ENCODE peak calls at places on chromosomes 6 and 20, in nine cellular contexts. One of them, this sample, is unnamed.

GRCh38 chr6:45422541-45423110 is 44.9 kb upstream of the SUPT3H start:
- DNase-seq in tibial nerve: no peak
- DNase-seq in IMR-90: peak; percentile 55
- DNase-seq in endothelial cell of umbilical vein: peak; percentile 14
- DNase-seq in breast epithelium: no peak
- DNase-seq in thyroid gland: peak; percentile 32
- DNase-seq in body of pancreas: peak; percentile 31
- DNase-seq in Peyer's patch: peak; percentile 66
- DNase-seq in ovary: peak; percentile 62
- DNase-seq in this sample: peak; percentile 47

GRCh38 chr20:32626859-32627636 is 41.9 kb upstream of the NOL4L start:
- DNase-seq in breast epithelium: no peak
- DNase-seq in endothelial cell of umbilical vein: no peak
- DNase-seq in IMR-90: no peak
- DNase-seq in body of pancreas: no peak
- DNase-seq in Peyer's patch: peak; percentile 29
- DNase-seq in thyroid gland: peak; percentile 10
- DNase-seq in ovary: no peak
- DNase-seq in tibial nerve: no peak
- DNase-seq in this sample: peak; percentile 24

GRCh38 chr6:111612379-111612778 is 6.7 kb upstream of the TRAF3IP2 start:
- DNase-seq in body of pancreas: no peak
- DNase-seq in IMR-90: no peak
- DNase-seq in tibial nerve: no peak
- DNase-seq in endothelial cell of umbilical vein: no peak
- DNase-seq in thyroid gland: no peak
- DNase-seq in ovary: no peak
- DNase-seq in Peyer's patch: no peak
- DNase-seq in breast epithelium: no peak
- DNase-seq in this sample: no peak

GRCh38 chr6:40373267-40373666 is 213.9 kb downstream of the LRFN2 start:
- DNase-seq in body of pancreas: no peak
- DNase-seq in ovary: no peak
- DNase-seq in endothelial cell of umbilical vein: no peak
- DNase-seq in tibial nerve: no peak
- DNase-seq in thyroid gland: no peak
- DNase-seq in breast epithelium: no peak
- DNase-seq in IMR-90: no peak
- DNase-seq in Peyer's patch: no peak
- DNase-seq in this sample: no peak

GRCh38 chr6:107124934-107125348 is 9.6 kb upstream of the BEND3 start:
- DNase-seq in IMR-90: no peak
- DNase-seq in body of pancreas: no peak
- DNase-seq in tibial nerve: no peak
- DNase-seq in ovary: no peak
- DNase-seq in breast epithelium: no peak
- DNase-seq in endothelial cell of umbilical vein: no peak
- DNase-seq in thyroid gland: no peak
- DNase-seq in Peyer's patch: no peak
- DNase-seq in this sample: peak; percentile 11

GRCh38 chr20:53899351-53900167 is 170.8 kb downstream of the BCAS1 start:
- DNase-seq in Peyer's patch: peak; percentile 82
- DNase-seq in ovary: no peak
- DNase-seq in endothelial cell of umbilical vein: peak; percentile 47
- DNase-seq in thyroid gland: no peak
- DNase-seq in breast epithelium: no peak
- DNase-seq in tibial nerve: no peak
- DNase-seq in body of pancreas: peak; percentile 55
- DNase-seq in IMR-90: peak; percentile 87
- DNase-seq in this sample: peak; percentile 68

GRCh38 chr20:44997171-44997570 is 30.9 kb downstream of the STK4 start:
- DNase-seq in breast epithelium: no peak
- DNase-seq in body of pancreas: no peak
- DNase-seq in ovary: no peak
- DNase-seq in thyroid gland: no peak
- DNase-seq in Peyer's patch: no peak
- DNase-seq in endothelial cell of umbilical vein: no peak
- DNase-seq in IMR-90: no peak
- DNase-seq in tibial nerve: no peak
- DNase-seq in this sample: no peak

GRCh38 chr6:11009353-11009752 is 34.8 kb downstream of the ELOVL2 start:
- DNase-seq in breast epithelium: no peak
- DNase-seq in ovary: no peak
- DNase-seq in body of pancreas: no peak
- DNase-seq in IMR-90: peak; percentile 61
- DNase-seq in tibial nerve: no peak
- DNase-seq in Peyer's patch: no peak
- DNase-seq in endothelial cell of umbilical vein: no peak
- DNase-seq in thyroid gland: no peak
- DNase-seq in this sample: no peak

GRCh38 chr6:33277663-33278391 is 904 bp downstream of the B3GALT4 start:
- DNase-seq in IMR-90: no peak
- DNase-seq in breast epithelium: no peak
- DNase-seq in endothelial cell of umbilical vein: no peak
- DNase-seq in thyroid gland: no peak
- DNase-seq in Peyer's patch: peak; percentile 79
- DNase-seq in ovary: no peak
- DNase-seq in body of pancreas: no peak
- DNase-seq in tibial nerve: no peak
- DNase-seq in this sample: peak; percentile 37

GRCh38 chr6:33278392-33278741 is 1.4 kb downstream of the B3GALT4 start:
- DNase-seq in breast epithelium: no peak
- DNase-seq in tibial nerve: no peak
- DNase-seq in thyroid gland: no peak
- DNase-seq in Peyer's patch: no peak
- DNase-seq in endothelial cell of umbilical vein: no peak
- DNase-seq in IMR-90: no peak
- DNase-seq in ovary: no peak
- DNase-seq in body of pancreas: no peak
- DNase-seq in this sample: no peak

GRCh38 chr6:33276581-33276863 is 401 bp upstream of the B3GALT4 start:
- DNase-seq in body of pancreas: no peak
- DNase-seq in thyroid gland: no peak
- DNase-seq in endothelial cell of umbilical vein: no peak
- DNase-seq in Peyer's patch: no peak
- DNase-seq in IMR-90: no peak
- DNase-seq in breast epithelium: no peak
- DNase-seq in ovary: no peak
- DNase-seq in tibial nerve: no peak
- DNase-seq in this sample: no peak

GRCh38 chr6:33278810-33279209 is 1.9 kb downstream of the B3GALT4 start:
- DNase-seq in Peyer's patch: no peak
- DNase-seq in IMR-90: no peak
- DNase-seq in endothelial cell of umbilical vein: no peak
- DNase-seq in breast epithelium: no peak
- DNase-seq in body of pancreas: no peak
- DNase-seq in ovary: no peak
- DNase-seq in tibial nerve: no peak
- DNase-seq in thyroid gland: no peak
- DNase-seq in this sample: no peak

GRCh38 chr6:33276864-33277662 is at the start of gene B3GALT4:
- DNase-seq in IMR-90: peak; percentile 68
- DNase-seq in endothelial cell of umbilical vein: peak; percentile 67
- DNase-seq in body of pancreas: peak; percentile 73
- DNase-seq in breast epithelium: peak; percentile 60
- DNase-seq in Peyer's patch: peak; percentile 87
- DNase-seq in tibial nerve: peak; percentile 48
- DNase-seq in ovary: peak; percentile 82
- DNase-seq in thyroid gland: peak; percentile 73
- DNase-seq in this sample: peak; percentile 93
- TF ChIP-seq POLR2A in IMR-90: peak; percentile 50
- TF ChIP-seq POLR2A in endothelial cell of umbilical vein: peak; percentile 96
- TF ChIP-seq POLR2A in body of pancreas: peak; percentile 65
- TF ChIP-seq POLR2A in breast epithelium: no peak
- TF ChIP-seq POLR2A in Peyer's patch: peak; percentile 88
- TF ChIP-seq POLR2A in tibial nerve: no peak
- TF ChIP-seq POLR2A in ovary: no peak
- TF ChIP-seq POLR2A in thyroid gland: no peak
- TF ChIP-seq POLR2A in this sample: peak; percentile 81

GRCh38 chr6:90183587-90184333 is 112.9 kb downstream of the BACH2 start:
- DNase-seq in ovary: no peak
- DNase-seq in tibial nerve: no peak
- DNase-seq in thyroid gland: no peak
- DNase-seq in body of pancreas: peak; percentile 10
- DNase-seq in breast epithelium: no peak
- DNase-seq in endothelial cell of umbilical vein: no peak
- DNase-seq in IMR-90: no peak
- DNase-seq in Peyer's patch: no peak
- DNase-seq in this sample: no peak

GRCh38 chr6:90187437-90188049 is 109.1 kb downstream of the BACH2 start:
- DNase-seq in thyroid gland: no peak
- DNase-seq in breast epithelium: no peak
- DNase-seq in tibial nerve: no peak
- DNase-seq in endothelial cell of umbilical vein: no peak
- DNase-seq in body of pancreas: no peak
- DNase-seq in ovary: no peak
- DNase-seq in IMR-90: no peak
- DNase-seq in Peyer's patch: no peak
- DNase-seq in this sample: no peak

GRCh38 chr6:90190181-90190580 is 106.5 kb downstream of the BACH2 start:
- DNase-seq in IMR-90: no peak
- DNase-seq in Peyer's patch: no peak
- DNase-seq in breast epithelium: no peak
- DNase-seq in ovary: no peak
- DNase-seq in tibial nerve: no peak
- DNase-seq in endothelial cell of umbilical vein: no peak
- DNase-seq in body of pancreas: no peak
- DNase-seq in thyroid gland: no peak
- DNase-seq in this sample: no peak

GRCh38 chr6:90184334-90185298 is 112.0 kb downstream of the BACH2 start:
- DNase-seq in tibial nerve: no peak
- DNase-seq in thyroid gland: peak; percentile 50
- DNase-seq in breast epithelium: no peak
- DNase-seq in ovary: no peak
- DNase-seq in body of pancreas: peak; percentile 46
- DNase-seq in endothelial cell of umbilical vein: peak; percentile 92
- DNase-seq in IMR-90: peak; percentile 73
- DNase-seq in Peyer's patch: no peak
- DNase-seq in this sample: no peak

DNA sequence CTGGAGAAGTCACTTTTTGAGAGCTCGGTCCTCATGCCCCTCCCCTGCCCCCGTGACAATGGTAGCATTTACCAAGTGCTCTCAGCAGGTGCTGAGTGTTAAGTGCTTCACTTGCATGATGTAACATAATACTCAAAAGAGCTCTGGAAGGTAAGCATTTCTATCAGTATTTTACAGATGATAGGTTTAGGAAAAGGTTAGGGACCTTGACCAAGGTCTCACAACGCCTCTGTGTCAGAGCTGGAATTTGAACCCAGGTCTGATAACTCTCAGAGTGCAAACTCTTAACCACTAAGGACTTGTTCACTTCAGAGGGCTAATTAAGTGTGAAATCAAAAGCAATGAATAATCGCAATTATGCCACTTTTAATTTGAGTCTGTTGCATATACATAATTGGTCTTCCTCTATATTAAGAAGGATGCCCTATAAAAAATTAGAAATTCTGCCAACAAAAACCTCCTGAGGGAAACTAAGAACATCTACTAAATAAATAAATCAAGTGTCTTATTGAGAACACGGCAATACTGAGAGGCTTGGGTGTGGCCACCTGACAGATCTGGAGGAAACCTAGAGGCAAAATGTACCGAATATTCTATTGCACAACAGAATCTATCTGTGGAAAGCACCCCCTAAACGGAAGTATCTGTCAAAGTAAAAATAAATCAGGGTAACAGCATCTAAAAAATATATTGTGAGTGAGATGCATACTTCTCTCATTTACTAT is 109.8 kb downstream of the BACH2 start:
- DNase-seq in body of pancreas: no peak
- DNase-seq in breast epithelium: no peak
- DNase-seq in endothelial cell of umbilical vein: no peak
- DNase-seq in Peyer's patch: no peak
- DNase-seq in tibial nerve: no peak
- DNase-seq in ovary: no peak
- DNase-seq in IMR-90: no peak
- DNase-seq in thyroid gland: no peak
- DNase-seq in this sample: no peak
- TF ChIP-seq POLR2A in body of pancreas: no peak
- TF ChIP-seq POLR2A in breast epithelium: no peak
- TF ChIP-seq POLR2A in endothelial cell of umbilical vein: no peak
- TF ChIP-seq POLR2A in Peyer's patch: no peak
- TF ChIP-seq POLR2A in tibial nerve: no peak
- TF ChIP-seq POLR2A in ovary: no peak
- TF ChIP-seq POLR2A in IMR-90: no peak
- TF ChIP-seq POLR2A in thyroid gland: no peak
- TF ChIP-seq POLR2A in this sample: no peak

DNA sequence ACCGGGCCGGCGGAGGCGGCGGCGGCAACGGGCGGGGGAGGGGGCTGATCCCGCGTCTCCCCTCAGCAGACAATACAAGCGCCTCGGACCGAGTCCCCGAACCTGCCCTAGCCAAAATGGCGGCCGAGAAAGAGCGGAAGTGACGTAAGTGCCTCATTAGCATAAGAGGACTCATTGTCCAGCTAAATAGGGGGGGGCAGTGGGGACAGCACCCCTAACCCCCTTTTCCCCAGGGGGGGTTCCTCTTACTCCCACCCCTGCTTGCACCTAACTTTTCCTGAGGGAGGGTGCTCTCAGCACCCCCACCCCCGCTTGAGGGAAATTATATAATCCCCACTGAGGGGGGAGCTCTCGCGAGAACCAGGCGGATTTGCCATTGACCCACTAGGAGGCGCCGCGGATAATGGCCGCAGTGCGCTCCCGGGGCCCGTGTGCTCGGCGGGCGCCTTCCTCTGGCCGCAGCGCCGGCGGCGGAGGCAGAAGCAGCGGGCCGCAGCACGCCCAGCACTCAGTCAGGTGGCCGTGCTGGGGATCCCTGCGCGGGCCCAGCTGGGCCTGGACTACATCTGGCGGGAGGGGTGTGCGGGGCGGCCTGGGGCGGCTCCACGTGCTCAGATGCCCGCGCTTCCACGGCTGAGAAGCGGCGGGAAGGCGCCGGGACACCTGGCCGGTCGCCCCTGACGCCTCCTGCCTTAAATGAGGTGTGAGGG is at the start of gene ADNP:
- DNase-seq in endothelial cell of umbilical vein: peak; percentile 95
- DNase-seq in ovary: peak; percentile 95
- DNase-seq in tibial nerve: peak; percentile 86
- DNase-seq in Peyer's patch: peak; percentile 90
- DNase-seq in thyroid gland: peak; percentile 90
- DNase-seq in body of pancreas: peak; percentile 93
- DNase-seq in breast epithelium: peak; percentile 90
- DNase-seq in IMR-90: peak; percentile 86
- DNase-seq in this sample: peak; percentile 92
- TF ChIP-seq POLR2A in endothelial cell of umbilical vein: peak; percentile 72
- TF ChIP-seq POLR2A in ovary: peak; percentile 52
- TF ChIP-seq POLR2A in tibial nerve: peak; percentile 48
- TF ChIP-seq POLR2A in Peyer's patch: peak; percentile 75
- TF ChIP-seq POLR2A in thyroid gland: no peak
- TF ChIP-seq POLR2A in body of pancreas: peak; percentile 91
- TF ChIP-seq POLR2A in breast epithelium: no peak
- TF ChIP-seq POLR2A in IMR-90: peak; percentile 83
- TF ChIP-seq POLR2A in this sample: peak; percentile 86

DNA sequence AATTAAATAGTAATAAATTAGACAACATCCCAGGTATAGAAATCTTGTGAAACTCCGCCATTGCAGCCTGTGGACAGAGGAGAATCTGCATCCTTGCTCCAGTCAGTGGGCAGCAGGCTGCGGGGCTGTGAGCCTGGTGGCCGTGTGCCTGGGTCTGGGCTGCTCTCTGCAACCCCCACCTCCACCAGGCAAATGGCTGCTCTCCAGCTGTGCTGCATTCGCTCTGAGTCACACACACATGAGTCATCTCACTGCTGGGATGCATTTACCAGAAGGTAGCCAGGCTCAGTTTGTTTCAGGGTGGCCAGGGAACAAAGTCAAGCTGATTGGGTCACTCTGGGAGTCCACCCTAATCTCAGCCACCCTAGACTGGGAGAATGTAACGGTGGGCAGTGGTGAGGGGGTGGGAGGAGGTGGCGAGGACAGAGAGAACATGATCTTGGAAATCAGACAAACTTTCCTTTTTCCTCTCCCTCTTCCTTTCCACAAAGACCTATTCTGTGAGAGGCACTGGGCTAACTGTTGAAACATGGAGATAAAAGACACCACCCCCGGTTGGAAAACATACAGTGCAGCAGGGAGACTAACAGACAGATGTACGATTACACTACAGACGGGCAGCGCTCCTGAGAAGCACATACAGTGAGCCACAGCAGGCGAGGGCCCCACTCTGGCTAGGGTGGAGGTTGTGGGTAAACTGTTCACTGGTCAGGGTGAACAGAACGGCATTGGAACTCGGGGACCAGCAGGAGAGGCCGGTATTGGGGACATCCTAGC is 59.2 kb downstream of the TRAM2 start:
- DNase-seq in ovary: peak; percentile 90
- DNase-seq in endothelial cell of umbilical vein: peak; percentile 94
- DNase-seq in tibial nerve: peak; percentile 55
- DNase-seq in breast epithelium: peak; percentile 78
- DNase-seq in thyroid gland: peak; percentile 50
- DNase-seq in Peyer's patch: peak; percentile 28
- DNase-seq in IMR-90: peak; percentile 98
- DNase-seq in body of pancreas: peak; percentile 83
- DNase-seq in this sample: peak; percentile 76
- TF ChIP-seq POLR2A in ovary: peak; percentile 45
- TF ChIP-seq POLR2A in endothelial cell of umbilical vein: peak; percentile 27
- TF ChIP-seq POLR2A in tibial nerve: no peak
- TF ChIP-seq POLR2A in breast epithelium: no peak
- TF ChIP-seq POLR2A in thyroid gland: no peak
- TF ChIP-seq POLR2A in Peyer's patch: no peak
- TF ChIP-seq POLR2A in IMR-90: peak; percentile 72
- TF ChIP-seq POLR2A in body of pancreas: peak; percentile 16
- TF ChIP-seq POLR2A in this sample: peak; percentile 17

This sample was measured in transverse colon.